ENCODE peak calls at places on chromosomes 6 and 20, in eight cellular contexts. One of them, this sample, is unnamed.

GRCh38 chr20:50245561-50246366 is 55.1 kb downstream of the CEBPB start:
- DNase-seq in T-helper 2 cell: no peak
- DNase-seq in smooth muscle cell of the brain vasculature: no peak
- DNase-seq in left ventricle myocardium superior: no peak
- DNase-seq in brain microvascular endothelial cell: no peak
- DNase-seq in HEK293T: no peak
- DNase-seq in activated effector memory CD4-positive, alpha-beta T cell treated with Interleukin-2 at 50 U/mL for 16 hours: no peak
- DNase-seq in ELF-1: no peak
- DNase-seq in this sample: no peak

GRCh38 chr20:41178904-41179432 is 41.6 kb downstream of the PLCG1 start:
- DNase-seq in T-helper 2 cell: no peak
- DNase-seq in smooth muscle cell of the brain vasculature: peak
- DNase-seq in left ventricle myocardium superior: peak
- DNase-seq in brain microvascular endothelial cell: no peak
- DNase-seq in HEK293T: peak
- DNase-seq in activated effector memory CD4-positive, alpha-beta T cell treated with Interleukin-2 at 50 U/mL for 16 hours: no peak
- DNase-seq in ELF-1: no peak
- DNase-seq in this sample: peak

GRCh38 chr6:112332274-112332673 is 14.9 kb upstream of the RFPL4B start:
- DNase-seq in T-helper 2 cell: no peak
- DNase-seq in smooth muscle cell of the brain vasculature: no peak
- DNase-seq in left ventricle myocardium superior: no peak
- DNase-seq in brain microvascular endothelial cell: no peak
- DNase-seq in HEK293T: no peak
- DNase-seq in activated effector memory CD4-positive, alpha-beta T cell treated with Interleukin-2 at 50 U/mL for 16 hours: no peak
- DNase-seq in ELF-1: no peak
- DNase-seq in this sample: no peak

GRCh38 chr20:39473533-39473932 is 511.4 kb downstream of the DHX35 start:
- DNase-seq in T-helper 2 cell: no peak
- DNase-seq in smooth muscle cell of the brain vasculature: no peak
- DNase-seq in left ventricle myocardium superior: no peak
- DNase-seq in brain microvascular endothelial cell: no peak
- DNase-seq in HEK293T: no peak
- DNase-seq in activated effector memory CD4-positive, alpha-beta T cell treated with Interleukin-2 at 50 U/mL for 16 hours: no peak
- DNase-seq in ELF-1: no peak
- DNase-seq in this sample: no peak

GRCh38 chr20:50415031-50415515 is 95.1 kb upstream of the PTPN1 start:
- DNase-seq in T-helper 2 cell: no peak
- DNase-seq in smooth muscle cell of the brain vasculature: no peak
- DNase-seq in left ventricle myocardium superior: no peak
- DNase-seq in brain microvascular endothelial cell: no peak
- DNase-seq in HEK293T: no peak
- DNase-seq in activated effector memory CD4-positive, alpha-beta T cell treated with Interleukin-2 at 50 U/mL for 16 hours: no peak
- DNase-seq in ELF-1: no peak
- DNase-seq in this sample: no peak

GRCh38 chr6:28683945-28684538 is 158.4 kb downstream of the GPX5 start:
- DNase-seq in T-helper 2 cell: no peak
- DNase-seq in smooth muscle cell of the brain vasculature: peak
- DNase-seq in left ventricle myocardium superior: no peak
- DNase-seq in brain microvascular endothelial cell: no peak
- DNase-seq in HEK293T: peak
- DNase-seq in activated effector memory CD4-positive, alpha-beta T cell treated with Interleukin-2 at 50 U/mL for 16 hours: no peak
- DNase-seq in ELF-1: peak
- DNase-seq in this sample: peak

GRCh38 chr6:16624631-16625299 is 136.5 kb downstream of the ATXN1 start:
- DNase-seq in T-helper 2 cell: no peak
- DNase-seq in smooth muscle cell of the brain vasculature: no peak
- DNase-seq in left ventricle myocardium superior: no peak
- DNase-seq in brain microvascular endothelial cell: no peak
- DNase-seq in HEK293T: no peak
- DNase-seq in activated effector memory CD4-positive, alpha-beta T cell treated with Interleukin-2 at 50 U/mL for 16 hours: no peak
- DNase-seq in ELF-1: no peak
- DNase-seq in this sample: no peak

GRCh38 chr6:131733376-131734016 is 22.7 kb upstream of the CTAGE9 start:
- DNase-seq in T-helper 2 cell: no peak
- DNase-seq in smooth muscle cell of the brain vasculature: peak
- DNase-seq in left ventricle myocardium superior: peak
- DNase-seq in brain microvascular endothelial cell: peak
- DNase-seq in HEK293T: no peak
- DNase-seq in activated effector memory CD4-positive, alpha-beta T cell treated with Interleukin-2 at 50 U/mL for 16 hours: no peak
- DNase-seq in ELF-1: no peak
- DNase-seq in this sample: no peak

GRCh38 chr6:116387374-116387773 is 16.6 kb downstream of the DSE start:
- DNase-seq in T-helper 2 cell: no peak
- DNase-seq in smooth muscle cell of the brain vasculature: no peak
- DNase-seq in left ventricle myocardium superior: no peak
- DNase-seq in brain microvascular endothelial cell: peak
- DNase-seq in HEK293T: no peak
- DNase-seq in activated effector memory CD4-positive, alpha-beta T cell treated with Interleukin-2 at 50 U/mL for 16 hours: no peak
- DNase-seq in ELF-1: no peak
- DNase-seq in this sample: no peak

GRCh38 chr6:149864578-149865535 is 698 bp upstream of the LRP11 start:
- DNase-seq in T-helper 2 cell: peak
- DNase-seq in smooth muscle cell of the brain vasculature: no peak
- DNase-seq in left ventricle myocardium superior: no peak
- DNase-seq in brain microvascular endothelial cell: peak
- DNase-seq in HEK293T: peak
- DNase-seq in activated effector memory CD4-positive, alpha-beta T cell treated with Interleukin-2 at 50 U/mL for 16 hours: no peak
- DNase-seq in ELF-1: no peak
- DNase-seq in this sample: no peak

GRCh38 chr20:63746766-63747315 is 7.3 kb downstream of the SLC2A4RG start:
- DNase-seq in T-helper 2 cell: no peak
- DNase-seq in smooth muscle cell of the brain vasculature: no peak
- DNase-seq in left ventricle myocardium superior: no peak
- DNase-seq in brain microvascular endothelial cell: no peak
- DNase-seq in HEK293T: no peak
- DNase-seq in activated effector memory CD4-positive, alpha-beta T cell treated with Interleukin-2 at 50 U/mL for 16 hours: no peak
- DNase-seq in ELF-1: no peak
- DNase-seq in this sample: peak

GRCh38 chr6:85241515-85241914 is 208.4 kb upstream of the NT5E start:
- DNase-seq in T-helper 2 cell: no peak
- DNase-seq in smooth muscle cell of the brain vasculature: no peak
- DNase-seq in left ventricle myocardium superior: no peak
- DNase-seq in brain microvascular endothelial cell: no peak
- DNase-seq in HEK293T: no peak
- DNase-seq in activated effector memory CD4-positive, alpha-beta T cell treated with Interleukin-2 at 50 U/mL for 16 hours: no peak
- DNase-seq in ELF-1: no peak
- DNase-seq in this sample: no peak

GRCh38 chr6:140071601-140072062 is 697.2 kb upstream of the CITED2 start:
- DNase-seq in T-helper 2 cell: no peak
- DNase-seq in smooth muscle cell of the brain vasculature: no peak
- DNase-seq in left ventricle myocardium superior: no peak
- DNase-seq in brain microvascular endothelial cell: peak
- DNase-seq in HEK293T: no peak
- DNase-seq in activated effector memory CD4-positive, alpha-beta T cell treated with Interleukin-2 at 50 U/mL for 16 hours: no peak
- DNase-seq in ELF-1: no peak
- DNase-seq in this sample: no peak

GRCh38 chr20:48824830-48825550 is 2.8 kb downstream of the PREX1 start:
- DNase-seq in T-helper 2 cell: no peak
- DNase-seq in smooth muscle cell of the brain vasculature: no peak
- DNase-seq in left ventricle myocardium superior: no peak
- DNase-seq in brain microvascular endothelial cell: no peak
- DNase-seq in HEK293T: no peak
- DNase-seq in activated effector memory CD4-positive, alpha-beta T cell treated with Interleukin-2 at 50 U/mL for 16 hours: no peak
- DNase-seq in ELF-1: peak
- DNase-seq in this sample: peak

GRCh38 chr6:10416516-10416862 is 1.6 kb upstream of the TFAP2A start:
- DNase-seq in T-helper 2 cell: no peak
- DNase-seq in smooth muscle cell of the brain vasculature: no peak
- DNase-seq in left ventricle myocardium superior: no peak
- DNase-seq in brain microvascular endothelial cell: no peak
- DNase-seq in HEK293T: no peak
- DNase-seq in activated effector memory CD4-positive, alpha-beta T cell treated with Interleukin-2 at 50 U/mL for 16 hours: no peak
- DNase-seq in ELF-1: no peak
- DNase-seq in this sample: no peak